ENCODE peak calls at places on chromosomes 13 and 19, in ten cellular contexts. N is right lobe of liver, A is left ventricle myocardium inferior, Q is left lung, S is ascending aorta, H is GM12864, K is brain microvascular endothelial cell, L is fibroblast of the aortic adventitia, I is fibroblast of villous mesenchyme, F is heart left ventricle. O is an unnamed sample.

GRCh38 chr13:30963794-30964193 is 31.3 kb downstream of the TEX26 start:
- DNase-seq in F (no peak), L (peak), A (no peak), S (no peak), K (peak), H (no peak), N (no peak), I (peak), Q (no peak), O (peak)

GRCh38 chr13:91375119-91375729 is 23.2 kb upstream of the GPC5 start:
- DNase-seq in I (no peak), N (no peak), Q (no peak), H (no peak), A (no peak), S (no peak), L (peak), F (no peak), K (no peak), O (peak)

GRCh38 chr19:38869836-38870607 is 8.1 kb downstream of the RINL start:
- DNase-seq in H (no peak), L (peak), N (peak), Q (peak), I (peak), F (peak), A (peak), S (no peak), K (peak), O (peak)

GRCh38 chr13:80235131-80235530 is 105.8 kb downstream of the SPRY2 start:
- DNase-seq in L (no peak), S (no peak), N (no peak), F (no peak), Q (no peak), I (peak), H (no peak), A (no peak), K (no peak), O (no peak)

GRCh38 chr13:47463726-47464125 is 537.3 kb downstream of the SUCLA2 start:
- DNase-seq in N (no peak), S (no peak), F (no peak), Q (peak), A (no peak), K (peak), I (peak), H (no peak), L (peak), O (peak)

GRCh38 chr19:35253316-35254286 is 4.8 kb downstream of the LSR start:
- DNase-seq in N (no peak), S (no peak), L (no peak), K (no peak), Q (peak), A (no peak), F (no peak), I (no peak), H (no peak), O (no peak)

GRCh38 chr13:35475131-35475959 is 1.1 kb downstream of the MAB21L1 start:
- DNase-seq in A (no peak), Q (peak), L (peak), N (peak), H (no peak), I (no peak), S (no peak), K (peak), F (peak), O (peak)

GRCh38 chr13:82961757-82962156 is 920.5 kb downstream of the SLITRK1 start:
- DNase-seq in L (no peak), I (no peak), K (no peak), A (no peak), F (no peak), H (no peak), N (no peak), S (no peak), Q (no peak), O (no peak)

GRCh38 chr13:43964698-43965097 is 85.0 kb downstream of the LACC1 start:
- DNase-seq in N (no peak), F (no peak), L (no peak), K (no peak), I (no peak), S (no peak), Q (no peak), A (no peak), H (no peak), O (no peak)

GRCh38 chr13:49791214-49791752 is 1.2 kb downstream of the KPNA3 start:
- DNase-seq in N (no peak), F (peak), L (peak), Q (no peak), S (no peak), I (peak), K (peak), A (no peak), H (peak), O (peak)

GRCh38 chr19:19316082-19316481 is 4.2 kb downstream of the SUGP1 start:
- DNase-seq in I (no peak), A (no peak), H (no peak), L (no peak), S (no peak), K (no peak), N (no peak), F (no peak), Q (no peak), O (no peak)

GRCh38 chr19:19319725-19320361 is 466 bp downstream of the SUGP1 start:
- DNase-seq in Q (no peak), K (no peak), A (no peak), S (no peak), L (no peak), N (peak), F (no peak), H (no peak), I (no peak), O (peak)

GRCh38 chr19:19324059-19324755 is 3.6 kb downstream of the MAU2 start:
- DNase-seq in L (no peak), S (no peak), Q (no peak), I (no peak), A (no peak), N (no peak), H (no peak), F (no peak), K (no peak), O (no peak)

GRCh38 chr19:19321143-19321577 is 531 bp downstream of the MAU2 start:
- DNase-seq in K (no peak), A (no peak), S (no peak), L (peak), I (peak), Q (no peak), F (no peak), H (no peak), N (no peak), O (peak)

DNA sequence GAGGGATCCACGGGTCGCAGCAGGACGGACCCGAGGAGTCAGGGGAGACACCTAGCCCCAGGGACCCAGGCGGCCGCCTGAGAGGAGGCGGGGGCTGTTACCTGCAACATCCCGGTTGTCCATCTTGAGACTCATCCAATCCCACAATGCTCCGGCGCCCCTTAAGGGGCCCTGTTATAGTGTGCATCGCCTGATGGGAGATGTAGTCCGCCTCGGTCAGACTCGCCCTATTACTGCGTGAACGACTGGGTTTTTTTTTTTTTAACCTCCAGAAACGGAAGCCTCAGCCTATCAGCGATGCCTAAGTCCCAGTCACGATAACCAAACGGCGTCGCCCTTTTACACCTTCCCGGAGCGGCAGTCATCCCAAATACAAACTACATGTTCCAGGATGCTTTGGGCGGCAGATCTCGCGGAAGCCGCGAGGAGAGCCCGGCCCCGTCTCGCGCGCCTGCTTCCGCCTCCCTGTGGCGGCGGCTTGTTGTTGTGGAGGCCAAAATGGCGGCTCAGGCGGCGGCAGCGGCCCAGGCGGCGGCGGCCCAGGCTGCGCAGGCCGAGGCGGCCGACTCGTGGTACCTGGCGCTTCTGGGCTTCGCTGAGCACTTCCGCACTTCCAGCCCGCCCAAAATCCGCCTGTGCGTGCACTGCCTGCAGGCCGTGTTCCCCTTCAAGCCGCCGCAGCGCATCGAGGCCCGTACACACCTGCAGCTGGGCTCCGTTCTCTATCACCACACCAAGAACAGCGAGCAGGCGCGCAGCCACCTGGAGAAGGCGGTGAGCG is at the start of the genes MAU2 and SUGP1:
- DNase-seq in L (peak), F (peak), N (peak), I (peak), H (peak), A (peak), S (peak), Q (peak), K (peak), O (peak)
- TF ChIP-seq CTCF in L (peak), F (peak), N (peak), I (peak), H (no peak), A (peak), S (peak), Q (peak), K (peak), O (no peak)

GRCh38 chr19:50432221-50432626 is 468 bp upstream of the MYBPC2 start:
- DNase-seq in A (no peak), H (no peak), K (no peak), L (no peak), S (no peak), N (no peak), I (peak), Q (no peak), F (no peak), O (no peak)

GRCh38 chr19:50435221-50435620 is 2.5 kb downstream of the MYBPC2 start:
- DNase-seq in I (no peak), L (no peak), Q (peak), A (no peak), H (no peak), K (no peak), F (no peak), S (no peak), N (no peak), O (no peak)

GRCh38 chr19:50432658-50433057 is at the start of gene MYBPC2:
- DNase-seq in H (no peak), N (no peak), L (no peak), Q (no peak), I (peak), K (no peak), F (no peak), S (no peak), A (no peak), O (no peak)

GRCh38 chr19:50434525-50434924 is 1.8 kb downstream of the MYBPC2 start:
- DNase-seq in K (no peak), S (no peak), H (no peak), A (no peak), Q (peak), I (no peak), L (no peak), N (no peak), F (no peak), O (no peak)

DNA sequence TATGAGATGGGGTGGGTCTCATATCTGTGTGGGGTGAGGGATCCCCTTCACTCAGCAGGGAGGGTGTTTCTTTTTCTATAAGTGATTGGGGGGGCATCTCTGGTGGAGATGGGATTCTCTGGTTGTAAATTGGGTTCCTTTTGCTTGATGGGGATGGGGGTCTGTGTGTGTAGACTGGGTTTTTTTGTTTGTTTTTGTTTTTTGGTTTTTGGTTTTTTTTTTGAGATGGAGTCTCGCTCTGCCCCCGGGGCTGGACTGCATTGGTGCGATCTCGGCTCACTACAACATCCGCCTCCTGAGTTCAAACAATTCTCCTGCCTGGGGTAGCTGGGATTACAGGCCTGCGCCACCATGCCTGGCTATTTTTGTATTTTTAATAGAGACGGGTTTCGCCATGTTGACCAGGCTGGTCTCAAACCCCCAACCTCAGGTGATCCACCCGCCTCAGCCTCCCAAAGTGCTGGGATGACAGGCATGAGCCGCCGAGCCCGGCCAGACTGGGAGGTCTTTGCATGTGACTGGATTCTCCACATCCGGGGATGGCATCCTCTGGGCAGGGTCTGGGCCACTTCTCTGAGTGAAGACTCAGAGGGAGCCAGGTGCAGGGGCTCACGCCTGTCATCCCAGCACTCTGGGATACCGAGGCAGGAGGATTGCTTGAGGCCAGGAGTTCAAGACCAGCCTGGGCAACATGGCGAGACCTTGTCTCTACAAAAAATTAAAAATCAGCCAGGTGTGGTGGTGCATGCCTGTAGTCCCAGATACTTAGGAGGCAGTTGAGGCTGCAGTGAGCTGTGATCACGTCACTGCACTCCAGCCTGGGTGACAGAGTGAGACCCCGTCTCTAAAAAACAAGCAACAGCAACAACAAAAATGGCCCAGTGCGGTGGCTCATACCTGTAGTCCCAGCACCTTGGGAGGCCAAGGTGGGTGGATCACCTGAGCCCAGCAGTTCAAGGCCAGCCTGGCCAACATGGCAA is 799 bp downstream of the MYBPC2 start:
- DNase-seq in N (no peak), S (no peak), F (no peak), L (no peak), Q (no peak), H (no peak), I (no peak), K (no peak), A (no peak), O (no peak)
- H3K4me3 ChIP-seq in N (no peak), S (no peak), F (no peak), L (no peak), Q (no peak), H (peak), I (no peak), K (no peak), A (no peak), O (no peak)

DNA sequence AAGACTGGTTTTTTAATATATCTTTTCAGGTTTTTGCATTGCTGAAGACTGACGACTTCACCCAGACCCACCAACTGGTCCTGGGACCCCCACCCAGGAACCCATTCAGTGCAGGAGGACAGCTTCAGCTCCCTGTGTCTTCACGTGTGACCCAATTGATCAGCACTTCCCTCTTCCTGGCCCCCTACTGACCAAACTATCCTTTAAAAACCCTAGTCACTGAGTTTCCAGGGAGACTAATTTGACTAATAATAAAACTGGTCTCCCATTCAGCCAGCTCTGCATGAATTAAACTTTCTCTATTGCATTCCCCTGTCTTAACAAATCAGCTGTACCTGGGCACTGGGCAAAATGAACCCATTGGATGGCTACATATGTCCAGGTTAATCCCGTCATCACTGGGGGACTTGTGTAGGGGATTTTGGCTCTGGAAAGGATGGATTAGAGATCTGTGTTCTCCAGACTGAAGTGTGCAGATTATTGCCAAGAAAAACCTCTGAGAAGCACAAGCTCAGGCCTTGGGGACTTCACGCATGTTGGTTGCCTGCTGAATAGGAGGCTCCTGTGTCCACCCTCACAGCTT is 16.3 kb upstream of the PARP4 start:
- DNase-seq in Q (no peak), K (no peak), L (no peak), A (no peak), N (no peak), S (no peak), F (no peak), H (no peak), I (no peak), O (no peak)
- TF ChIP-seq CTCF in Q (no peak), K (no peak), L (no peak), A (no peak), N (no peak), S (no peak), F (no peak), H (no peak), I (no peak), O (no peak)

GRCh38 chr19:42282036-42282762 is 13.1 kb downstream of the CIC start:
- DNase-seq in I (peak), L (peak), S (no peak), A (no peak), N (no peak), F (no peak), K (no peak), Q (no peak), H (no peak), O (peak)
- H3K4me3 ChIP-seq in I (peak), L (peak), S (peak), A (peak), N (no peak), F (peak), K (no peak), Q (peak), H (no peak), O (no peak)

GRCh38 chr13:113245858-113246791 is 36.7 kb downstream of the CUL4A start:
- DNase-seq in N (no peak), F (no peak), A (no peak), K (no peak), I (no peak), H (no peak), L (no peak), S (no peak), Q (no peak), O (peak)
- TF ChIP-seq CTCF in N (peak), F (no peak), A (peak), K (peak), I (peak), H (peak), L (peak), S (no peak), Q (peak), O (peak)

DNA sequence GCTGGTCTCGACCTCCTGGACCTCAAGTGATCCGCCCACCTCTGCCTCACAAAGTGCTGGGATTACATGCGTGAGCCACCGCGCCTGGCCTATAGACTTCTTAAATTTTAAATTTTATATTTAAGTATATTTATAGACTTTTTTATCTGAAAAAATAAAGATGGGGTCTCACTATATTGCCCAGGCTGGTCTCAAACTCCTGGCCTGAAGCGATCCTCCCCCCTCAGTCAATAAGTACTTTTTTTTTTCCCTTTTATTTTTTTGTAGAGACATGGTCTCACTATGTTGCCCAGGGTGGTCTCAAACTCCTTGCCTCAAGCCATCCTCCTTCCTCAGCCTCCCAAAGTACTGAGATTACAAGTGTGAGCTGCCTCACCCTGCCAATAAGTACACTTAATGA is 1.9 kb downstream of the SERTAD1 start:
- DNase-seq in K (no peak), Q (no peak), L (no peak), I (no peak), F (no peak), S (no peak), N (no peak), H (no peak), A (no peak), O (no peak)
- H3K4me3 ChIP-seq in K (peak), Q (peak), L (peak), I (peak), F (peak), S (peak), N (peak), H (no peak), A (peak), O (peak)

DNA sequence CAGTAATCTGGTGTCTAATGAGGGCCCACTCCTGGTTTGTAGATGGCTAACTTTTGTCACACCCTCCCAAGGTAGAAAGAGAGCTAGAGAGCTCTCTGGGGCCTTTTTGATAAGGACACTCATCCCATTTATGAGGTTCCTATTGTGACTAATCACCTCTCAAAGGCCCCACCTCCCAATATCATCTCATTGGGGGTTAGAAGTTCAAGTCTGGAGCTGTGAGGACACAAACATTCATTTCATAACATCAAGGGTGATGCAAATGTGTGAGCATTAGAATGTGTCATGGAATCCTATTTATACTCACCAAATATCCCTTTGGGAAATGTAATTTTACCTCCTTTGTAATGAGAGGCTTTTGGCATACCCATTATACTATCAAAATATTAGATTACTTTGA is 79.3 kb upstream of the SLC10A2 start:
- DNase-seq in A (no peak), I (no peak), N (no peak), Q (no peak), H (no peak), F (no peak), K (peak), L (no peak), S (no peak), O (peak)
- TF ChIP-seq CTCF in A (no peak), I (no peak), N (no peak), Q (no peak), H (no peak), F (no peak), K (no peak), L (no peak), S (no peak), O (no peak)

GRCh38 chr13:52650731-52651130 is 1.9 kb upstream of the SUGT1 start:
- DNase-seq in S (no peak), N (no peak), Q (no peak), A (no peak), L (no peak), I (no peak), F (no peak), K (no peak), H (no peak), O (no peak)
- H3K4me3 ChIP-seq in S (peak), N (peak), Q (peak), A (peak), L (peak), I (peak), F (peak), K (peak), H (peak), O (peak)